ENCODE peak calls at places on chromosomes 6 and 20, in eight cellular contexts. D is pancreas, J is testis, G is psoas muscle, V is GM23338, X is brain microvascular endothelial cell, O is heart right ventricle, A is HepG2. P is an unnamed sample. For H3K27me3, the result is how much of the 10 kb centered on the place peaks cover.

GRCh38 chr6:36028887-36029324 is 1.3 kb downstream of the MAPK14 start:
- DNase-seq in G (peak), V (peak), O (peak), A (peak), D (peak), J (peak), X (peak), P (peak)

GRCh38 chr6:34795836-34796425 is 4.0 kb downstream of the BLTP3A start:
- DNase-seq in J (no peak), V (no peak), A (peak), O (no peak), D (no peak), G (no peak), X (peak), P (no peak)

GRCh38 chr6:21984551-21984950 is 312.3 kb downstream of the PRL start:
- DNase-seq in X (no peak), G (no peak), J (no peak), D (no peak), V (no peak), O (no peak), A (no peak), P (no peak)

GRCh38 chr6:87408721-87409155 is 966 bp downstream of the CFAP206 start:
- DNase-seq in A (no peak), D (no peak), X (no peak), J (no peak), G (no peak), O (no peak), V (no peak), P (no peak)

GRCh38 chr6:10080561-10080960 is 334.3 kb downstream of the TFAP2A start:
- DNase-seq in J (no peak), V (no peak), O (no peak), D (no peak), A (no peak), X (no peak), G (no peak), P (no peak)

GRCh38 chr20:22691369-22692118 is 107.2 kb upstream of the FOXA2 start:
- DNase-seq in X (peak), A (peak), J (peak), D (peak), G (peak), V (peak), O (peak), P (peak)

GRCh38 chr6:163232015-163232523 is 182.4 kb upstream of the QKI start:
- DNase-seq in G (no peak), V (no peak), O (no peak), J (no peak), X (no peak), A (no peak), D (no peak), P (no peak)

GRCh38 chr6:25833136-25833535 is 1.3 kb upstream of the SLC17A1 start:
- DNase-seq in V (no peak), J (no peak), G (no peak), A (peak), D (no peak), X (no peak), O (no peak), P (no peak)

GRCh38 chr6:43981363-43981990 is 145.8 kb downstream of the MRPL14 start:
- DNase-seq in D (peak), G (no peak), V (no peak), X (no peak), J (peak), A (no peak), O (no peak), P (peak)

GRCh38 chr6:137652961-137653697 is 158.9 kb upstream of the OLIG3 start:
- DNase-seq in V (no peak), X (no peak), A (no peak), O (no peak), D (no peak), J (no peak), G (no peak), P (no peak)

GRCh38 chr6:35048631-35049083 is 92.5 kb downstream of the TCP11 start:
- DNase-seq in G (peak), J (peak), A (no peak), X (no peak), D (peak), V (peak), O (no peak), P (no peak)

GRCh38 chr6:42889815-42890214 is 10.4 kb downstream of the RPL7L1 start:
- DNase-seq in D (no peak), A (no peak), J (no peak), V (peak), O (no peak), X (no peak), G (no peak), P (no peak)

GRCh38 chr6:53919881-53920360 is 125.1 kb downstream of the LRRC1 start:
- DNase-seq in V (no peak), J (no peak), X (no peak), D (no peak), G (no peak), A (no peak), O (no peak), P (no peak)

GRCh38 chr6:135496805-135497411 is 632 bp downstream of the AHI1 start:
- DNase-seq in X (no peak), V (no peak), G (no peak), D (no peak), A (no peak), O (no peak), J (no peak), P (no peak)

GRCh38 chr6:78231002-78231401 is 578.2 kb downstream of the MEI4 start:
- DNase-seq in D (no peak), O (no peak), J (no peak), A (no peak), G (no peak), V (no peak), X (no peak), P (no peak)
- H3K4me3 ChIP-seq in D (no peak), O (no peak), J (no peak), A (no peak), G (no peak), V (no peak), X (no peak), P (no peak)

GRCh38 chr20:58748628-58749027 is 56.0 kb downstream of the NPEPL1 start:
- DNase-seq in O (no peak), J (no peak), V (no peak), D (no peak), G (no peak), X (no peak), A (no peak), P (no peak)

GRCh38 chr20:58749098-58749766 is 56.6 kb downstream of the NPEPL1 start:
- DNase-seq in D (no peak), O (no peak), J (no peak), A (no peak), G (no peak), V (no peak), X (no peak), P (no peak)

GRCh38 chr20:58746551-58747399 is 54.2 kb downstream of the NPEPL1 start:
- DNase-seq in A (no peak), X (no peak), D (no peak), V (no peak), J (no peak), G (no peak), O (no peak), P (no peak)

GRCh38 chr20:58745391-58745790 is 52.8 kb downstream of the NPEPL1 start:
- DNase-seq in J (no peak), A (no peak), X (no peak), D (no peak), O (no peak), V (no peak), G (no peak), P (no peak)

GRCh38 chr20:58747400-58747672 is 54.7 kb downstream of the NPEPL1 start:
- DNase-seq in J (no peak), A (no peak), D (no peak), V (no peak), X (no peak), O (no peak), G (no peak), P (no peak)
- H3K27me3 ChIP-seq in J (under half), A (under half), D (under half), V (under half), X (under half), O (under half), G (under half), P (under half)

DNA sequence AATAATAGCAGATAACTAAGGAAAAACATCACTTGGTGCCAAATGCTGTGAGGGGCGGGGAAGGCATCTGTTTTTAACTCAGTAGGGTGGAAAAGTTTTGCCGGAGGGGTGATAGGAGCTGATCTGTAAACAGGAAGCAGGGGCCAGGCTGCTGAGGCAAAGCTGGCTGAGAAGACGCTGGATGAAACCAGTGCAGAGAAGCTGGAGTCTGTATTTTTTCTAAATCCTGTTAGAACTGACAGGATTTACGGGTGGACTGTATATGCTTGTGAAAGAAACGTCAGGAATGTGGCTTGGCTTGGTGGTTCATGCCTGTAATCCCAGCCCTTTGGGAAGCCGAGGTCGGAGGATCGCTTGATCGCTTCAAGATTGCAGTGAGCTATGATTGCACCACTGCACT is 5.6 kb downstream of the PCMTD2 start:
- DNase-seq in J (peak), X (peak), V (no peak), G (no peak), D (no peak), A (no peak), O (peak), P (no peak)
- H3K4me3 ChIP-seq in J (no peak), X (no peak), V (no peak), G (peak), D (no peak), A (no peak), O (peak), P (no peak)

GRCh38 chr6:68640506-68640875 is 5.4 kb downstream of the ADGRB3 start:
- DNase-seq in A (no peak), D (no peak), X (no peak), G (no peak), J (no peak), V (no peak), O (no peak), P (no peak)

GRCh38 chr6:68639826-68640505 is 4.9 kb downstream of the ADGRB3 start:
- DNase-seq in J (no peak), G (no peak), A (no peak), D (no peak), X (no peak), O (no peak), V (peak), P (no peak)

GRCh38 chr6:68637782-68638181 is 2.7 kb downstream of the ADGRB3 start:
- DNase-seq in X (no peak), V (no peak), O (no peak), J (no peak), D (no peak), A (no peak), G (no peak), P (no peak)

GRCh38 chr6:68638225-68638900 is 3.3 kb downstream of the ADGRB3 start:
- DNase-seq in A (peak), V (peak), J (peak), G (no peak), X (peak), D (no peak), O (peak), P (no peak)

GRCh38 chr6:68639211-68639610 is 4.1 kb downstream of the ADGRB3 start:
- DNase-seq in A (no peak), D (no peak), V (peak), X (no peak), G (no peak), J (no peak), O (no peak), P (no peak)
- H3K27me3 ChIP-seq in A (under half), D (under half), V (under half), X (under half), G (under half), J (under half), O (under half), P (under half)

GRCh38 chr20:63020681-63021080 is 13.9 kb upstream of the BHLHE23 start:
- DNase-seq in A (no peak), G (no peak), V (no peak), J (no peak), O (no peak), D (no peak), X (no peak), P (no peak)

GRCh38 chr20:63023836-63024571 is 17.2 kb upstream of the BHLHE23 start:
- DNase-seq in O (no peak), J (no peak), A (no peak), V (no peak), G (peak), D (no peak), X (no peak), P (no peak)

GRCh38 chr20:63023071-63023835 is 16.5 kb upstream of the BHLHE23 start:
- DNase-seq in A (no peak), O (no peak), G (peak), X (no peak), V (no peak), J (no peak), D (no peak), P (no peak)

GRCh38 chr20:63021356-63022321 is 14.9 kb upstream of the BHLHE23 start:
- DNase-seq in V (no peak), A (no peak), G (no peak), X (no peak), D (no peak), O (peak), J (no peak), P (peak)

DNA sequence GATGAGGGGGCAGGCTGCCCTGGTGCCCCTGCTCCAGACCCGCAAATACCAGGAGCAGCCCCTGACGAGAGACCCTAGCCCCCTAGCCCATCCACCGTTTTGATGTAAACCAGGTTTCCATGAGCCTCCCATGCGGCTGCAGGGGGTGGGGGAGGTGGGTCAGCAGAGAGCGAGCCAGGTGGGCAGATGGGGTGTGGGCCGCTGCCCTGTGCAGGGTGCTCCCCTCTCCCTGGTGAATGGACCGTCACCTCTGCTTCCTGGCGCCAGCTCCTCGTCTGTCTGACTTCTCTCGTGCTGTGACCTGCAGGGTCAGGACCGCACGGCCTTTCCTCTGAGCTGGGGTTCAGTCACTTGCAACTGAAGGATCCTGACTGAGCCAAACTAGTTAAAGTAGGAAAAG is 15.7 kb upstream of the BHLHE23 start:
- DNase-seq in V (peak), G (peak), A (no peak), X (no peak), D (no peak), J (no peak), O (no peak), P (no peak)
- H3K4me3 ChIP-seq in V (no peak), G (no peak), A (no peak), X (no peak), D (no peak), J (no peak), O (no peak), P (no peak)

DNA sequence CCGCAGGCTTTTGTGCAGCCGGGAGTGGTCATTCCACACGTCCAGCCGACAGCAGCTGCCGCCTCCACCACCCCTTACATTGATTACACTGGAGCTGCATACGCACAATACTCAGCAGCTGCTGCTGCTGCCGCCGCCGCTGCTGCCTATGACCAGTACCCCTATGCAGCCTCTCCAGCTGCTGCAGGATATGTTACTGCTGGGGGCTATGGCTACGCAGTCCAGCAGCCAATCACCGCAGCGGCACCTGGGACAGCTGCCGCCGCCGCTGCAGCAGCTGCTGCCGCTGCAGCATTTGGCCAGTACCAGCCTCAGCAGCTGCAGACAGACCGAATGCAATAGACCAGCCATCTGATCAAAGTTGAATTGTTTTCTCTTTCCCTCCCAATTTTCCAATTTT is 10.6 kb downstream of the RBM24 start:
- DNase-seq in A (no peak), X (no peak), G (peak), V (no peak), D (no peak), J (no peak), O (peak), P (no peak)
- H3K27me3 ChIP-seq in A (under half), X (under half), G (under half), V (under half), D (under half), J (under half), O (under half), P (under half)

DNA sequence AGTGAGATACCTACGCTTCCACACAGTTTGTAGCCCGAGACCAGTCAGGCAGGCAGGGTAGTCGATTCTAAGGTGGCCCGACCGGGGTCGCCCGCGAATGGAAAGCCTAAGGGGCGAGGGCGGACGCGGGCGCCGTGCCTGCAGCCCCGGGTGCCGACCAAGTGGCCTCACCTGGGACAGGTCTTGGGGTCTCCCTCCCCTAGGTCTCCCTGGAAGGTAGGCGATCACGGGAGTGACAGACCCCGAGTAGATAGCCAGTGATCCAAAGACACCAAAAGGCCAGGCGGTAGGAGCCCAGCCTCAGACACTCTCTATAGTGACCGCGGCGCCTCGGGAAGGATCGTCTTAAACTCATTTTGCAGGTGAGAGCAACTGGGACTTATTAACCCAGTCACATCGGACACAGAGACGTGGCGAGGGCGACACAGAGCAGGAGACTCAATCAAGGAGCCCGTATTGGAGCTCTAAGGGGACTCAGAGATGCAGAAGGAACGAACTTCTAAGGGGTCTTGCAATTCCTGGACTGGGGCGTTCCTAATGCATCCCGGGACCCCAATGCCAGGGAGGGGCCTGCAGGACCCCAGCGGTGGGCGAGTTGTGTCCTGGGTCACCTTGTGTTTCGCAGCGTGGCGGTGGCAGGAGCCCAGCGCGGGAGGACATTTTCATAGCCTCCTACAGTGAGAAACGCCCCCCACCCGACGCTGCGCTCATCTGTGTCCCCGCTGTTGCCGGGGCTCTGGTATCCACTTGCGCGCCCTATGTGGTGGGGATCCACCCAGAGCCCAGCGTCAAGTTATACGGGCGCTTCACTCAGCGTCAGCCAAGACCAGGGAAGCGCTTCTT is 2.1 kb upstream of the VSX1 start:
- DNase-seq in D (no peak), J (no peak), A (no peak), G (peak), O (no peak), V (peak), X (no peak), P (no peak)
- H3K4me3 ChIP-seq in D (peak), J (no peak), A (no peak), G (peak), O (no peak), V (peak), X (no peak), P (no peak)

GRCh38 chr6:149727793-149728498 is 10.0 kb upstream of the LATS1 start:
- DNase-seq in O (no peak), G (no peak), J (no peak), X (no peak), D (no peak), V (no peak), A (no peak), P (no peak)

GRCh38 chr6:149728499-149729234 is 10.8 kb upstream of the LATS1 start:
- DNase-seq in J (no peak), A (no peak), X (no peak), D (no peak), O (no peak), V (no peak), G (no peak), P (no peak)

GRCh38 chr6:149734915-149735314 is 11.4 kb downstream of the NUP43 start:
- DNase-seq in V (no peak), D (no peak), O (no peak), J (no peak), A (no peak), X (no peak), G (no peak), P (no peak)

GRCh38 chr6:149733321-149733720 is 13.0 kb downstream of the NUP43 start:
- DNase-seq in G (no peak), D (no peak), O (no peak), V (no peak), A (no peak), J (no peak), X (no peak), P (no peak)
- H3K27me3 ChIP-seq in G (under half), D (under half), O (under half), V (under half), A (under half), J (under half), X (under half), P (under half)

P was measured in right lobe of liver.